ENCODE peak calls at places on chromosomes 4 and X, in ten cellular contexts. E is SK-N-MC; H is naive thymus-derived CD4-positive, alpha-beta T cell; X is psoas muscle; B is colonic mucosa; F is ascending aorta; U is kidney epithelial cell; S is HCT116; N is PC-3; R is gastrocnemius medialis. M is an unnamed sample. For H3K36me3, the result is how much of the 10 kb centered on the place peaks cover.

GRCh38 chrX:141760761-141761160 is 62.2 kb upstream of the SPANXD start:
- DNase-seq in F (no peak), X (no peak), H (no peak), U (peak), S (no peak), E (no peak), B (no peak), R (no peak), N (peak), M (peak)

GRCh38 chr4:20254517-20255250 is 3.0 kb downstream of the SLIT2 start:
- DNase-seq in N (no peak), X (peak), R (no peak), H (no peak), F (no peak), S (no peak), B (no peak), U (no peak), E (no peak), M (peak)

GRCh38 chr4:34516524-34516923 is 1727.8 kb downstream of the ARAP2 start:
- DNase-seq in H (no peak), R (no peak), F (no peak), U (no peak), B (no peak), E (no peak), X (no peak), S (peak), N (peak), M (no peak)

GRCh38 chrX:69070949-69071650 is 94.2 kb downstream of the PJA1 start:
- DNase-seq in E (no peak), H (no peak), F (no peak), N (no peak), R (no peak), U (no peak), B (peak), X (peak), S (no peak), M (no peak)

GRCh38 chr4:149164282-149164681 is 651.4 kb downstream of the IQCM start:
- DNase-seq in F (no peak), R (no peak), U (no peak), S (no peak), X (no peak), E (no peak), N (no peak), H (no peak), B (no peak), M (peak)

GRCh38 chr4:73422458-73422752 is 13.6 kb upstream of the AFP start:
- DNase-seq in R (no peak), S (no peak), B (no peak), X (no peak), F (no peak), H (no peak), E (no peak), U (no peak), N (no peak), M (no peak)

GRCh38 chrX:30620980-30621716 is 32.1 kb upstream of the GK start:
- DNase-seq in U (peak), B (no peak), N (peak), E (no peak), F (no peak), S (no peak), R (peak), H (no peak), X (no peak), M (peak)

GRCh38 chr4:7547368-7548040 is 112.8 kb upstream of the PSAPL1 start:
- DNase-seq in N (peak), B (no peak), R (no peak), U (no peak), E (no peak), S (no peak), X (no peak), F (no peak), H (no peak), M (peak)

GRCh38 chr4:2079006-2079405 is 19.9 kb downstream of the NAT8L start:
- DNase-seq in E (no peak), R (no peak), U (no peak), X (no peak), N (no peak), S (no peak), F (no peak), H (no peak), B (no peak), M (no peak)

GRCh38 chrX:154987940-154988339 is 34.6 kb downstream of the F8 start:
- DNase-seq in U (no peak), H (no peak), X (no peak), E (no peak), R (no peak), N (no peak), B (no peak), F (no peak), S (no peak), M (no peak)

GRCh38 chr4:154332681-154333421 is 158.7 kb downstream of the DCHS2 start:
- DNase-seq in H (peak), N (no peak), R (no peak), X (peak), E (no peak), S (no peak), U (no peak), F (no peak), B (peak), M (no peak)

GRCh38 chr4:141314627-141315026 is 93.9 kb downstream of the ZNF330 start:
- DNase-seq in F (no peak), U (no peak), X (no peak), R (no peak), B (no peak), E (no peak), H (no peak), N (no peak), S (no peak), M (no peak)

GRCh38 chr4:139560396-139561084 is 4.5 kb upstream of the SETD7 start:
- DNase-seq in B (no peak), H (peak), N (no peak), U (no peak), F (no peak), X (no peak), E (no peak), S (no peak), R (no peak), M (no peak)

GRCh38 chr4:95142877-95143412 is 385.2 kb downstream of the BMPR1B start:
- DNase-seq in N (no peak), U (no peak), X (no peak), E (no peak), S (no peak), F (no peak), B (no peak), H (no peak), R (no peak), M (no peak)

GRCh38 chr4:76897522-76898384 is at the start of gene SOWAHB:
- DNase-seq in R (no peak), B (peak), S (peak), N (peak), U (peak), X (peak), H (peak), E (no peak), F (no peak), M (peak)

DNA sequence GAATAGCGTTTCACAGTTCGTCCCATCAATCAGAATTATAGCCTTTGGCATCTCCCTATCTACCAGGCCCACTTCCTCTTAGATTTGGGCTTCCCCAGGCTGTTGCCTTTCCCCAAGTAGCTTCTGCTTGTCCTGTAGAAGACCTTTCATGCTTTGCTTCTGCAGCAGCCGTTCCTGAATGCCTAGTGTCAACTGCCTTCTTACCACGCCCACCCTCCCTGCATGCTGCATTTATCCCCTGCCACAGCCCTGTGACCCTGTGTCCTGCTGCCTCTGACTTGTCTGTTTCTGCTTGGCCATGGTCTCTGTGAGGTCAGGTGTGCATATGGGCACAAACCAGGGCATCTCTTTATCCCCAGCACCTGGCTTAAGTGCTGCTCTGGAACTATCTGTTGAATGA is 56.3 kb downstream of the HTT start:
- DNase-seq in N (no peak), U (no peak), F (no peak), S (no peak), E (no peak), R (no peak), H (no peak), X (no peak), B (no peak), M (no peak)
- H3K36me3 ChIP-seq in N (under half), U (under half), F (half or more), S (under half), E (half or more), R (half or more), H (under half), X (half or more), B (under half), M (half or more)

GRCh38 chrX:151402719-151403390 is 5.8 kb downstream of the VMA21 start:
- DNase-seq in E (no peak), R (peak), H (no peak), X (peak), B (no peak), F (no peak), N (no peak), S (no peak), U (no peak), M (no peak)

GRCh38 chrX:151397741-151398070 is 700 bp downstream of the VMA21 start:
- DNase-seq in N (peak), E (no peak), R (no peak), S (no peak), F (no peak), B (no peak), U (no peak), H (no peak), X (no peak), M (no peak)

GRCh38 chrX:151396827-151397740 is at the start of gene VMA21:
- DNase-seq in U (peak), B (peak), S (peak), F (peak), H (peak), R (peak), N (peak), E (no peak), X (peak), M (peak)

GRCh38 chrX:151396042-151396826 is 772 bp upstream of the VMA21 start:
- DNase-seq in B (no peak), S (no peak), H (peak), N (peak), E (no peak), F (no peak), X (no peak), U (peak), R (no peak), M (peak)

GRCh38 chrX:151398346-151398745 is 1.3 kb downstream of the VMA21 start:
- DNase-seq in B (no peak), H (no peak), X (no peak), E (no peak), F (no peak), U (no peak), S (no peak), R (no peak), N (no peak), M (no peak)
- H3K4me3 ChIP-seq in B (no peak), H (no peak), X (peak), E (peak), F (peak), U (peak), S (peak), R (no peak), N (peak), M (peak)

GRCh38 chr4:88697113-88697512 is 516 bp downstream of the NAP1L5 start:
- DNase-seq in B (no peak), E (no peak), N (no peak), X (no peak), U (no peak), F (no peak), H (peak), R (no peak), S (no peak), M (peak)
- H3K36me3 ChIP-seq in B (under half), E (under half), N (under half), X (under half), U (under half), F (under half), H (under half), R (under half), S (under half), M (under half)

GRCh38 chr4:173012608-173013007 is 156.0 kb upstream of the GALNT7 start:
- DNase-seq in F (no peak), U (no peak), X (no peak), R (no peak), B (no peak), E (no peak), H (no peak), S (no peak), N (no peak), M (no peak)

GRCh38 chr4:173017802-173018201 is 150.8 kb upstream of the GALNT7 start:
- DNase-seq in S (no peak), E (no peak), U (no peak), X (no peak), N (no peak), B (no peak), F (no peak), H (no peak), R (no peak), M (no peak)

GRCh38 chr4:173013232-173013932 is 155.2 kb upstream of the GALNT7 start:
- DNase-seq in B (peak), N (peak), E (peak), H (peak), S (no peak), U (no peak), X (no peak), R (no peak), F (no peak), M (peak)

GRCh38 chr4:173014113-173014558 is 154.5 kb upstream of the GALNT7 start:
- DNase-seq in R (no peak), F (no peak), H (no peak), B (no peak), E (no peak), N (peak), S (no peak), U (no peak), X (no peak), M (peak)

DNA sequence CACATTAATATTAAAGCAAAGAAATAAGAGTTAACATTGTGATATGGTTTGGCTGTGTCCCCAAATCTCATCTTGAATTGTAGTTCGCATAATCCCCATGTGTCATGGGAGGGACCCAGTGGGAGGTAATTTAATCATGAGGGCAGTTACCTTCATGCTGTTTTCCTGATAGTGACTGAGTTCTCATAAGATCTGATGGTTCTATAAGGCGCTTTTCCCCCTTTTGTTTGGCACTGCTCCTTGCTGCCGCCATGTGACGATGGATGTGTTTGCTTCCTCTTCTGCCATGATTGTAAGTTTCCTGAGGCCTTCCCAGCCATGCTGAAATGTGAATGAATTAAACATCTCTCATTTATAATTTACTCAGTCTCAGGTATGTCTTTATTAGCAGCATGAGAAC is 153.8 kb upstream of the GALNT7 start:
- DNase-seq in N (no peak), S (no peak), F (no peak), U (no peak), B (no peak), X (no peak), H (no peak), E (no peak), R (no peak), M (no peak)
- H3K4me3 ChIP-seq in N (no peak), S (no peak), F (no peak), U (no peak), B (no peak), X (no peak), H (no peak), E (no peak), R (no peak), M (no peak)

DNA sequence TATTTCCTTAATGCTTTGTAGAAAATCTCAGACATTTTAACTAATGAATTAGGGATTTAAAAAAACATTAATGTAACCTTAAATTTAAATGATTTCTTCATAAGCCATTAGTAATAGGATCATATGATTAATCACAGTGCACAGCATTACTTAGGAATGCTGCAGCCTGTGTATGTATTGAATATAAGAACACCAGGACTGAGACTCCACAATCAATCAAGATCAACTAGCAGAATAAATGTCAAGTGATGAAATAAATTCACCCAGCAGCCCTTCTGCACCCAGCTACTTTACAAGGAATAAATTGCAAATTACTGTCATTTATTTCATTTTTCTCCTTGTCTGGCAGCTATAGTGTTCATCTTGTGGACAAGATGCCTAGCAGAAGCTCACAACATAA is 46.5 kb downstream of the NEIL3 start:
- DNase-seq in R (no peak), U (no peak), H (no peak), S (no peak), B (no peak), N (no peak), F (no peak), E (no peak), X (no peak), M (no peak)
- H3K36me3 ChIP-seq in R (under half), U (under half), H (under half), S (under half), B (under half), N (under half), F (under half), E (half or more), X (under half), M (under half)

DNA sequence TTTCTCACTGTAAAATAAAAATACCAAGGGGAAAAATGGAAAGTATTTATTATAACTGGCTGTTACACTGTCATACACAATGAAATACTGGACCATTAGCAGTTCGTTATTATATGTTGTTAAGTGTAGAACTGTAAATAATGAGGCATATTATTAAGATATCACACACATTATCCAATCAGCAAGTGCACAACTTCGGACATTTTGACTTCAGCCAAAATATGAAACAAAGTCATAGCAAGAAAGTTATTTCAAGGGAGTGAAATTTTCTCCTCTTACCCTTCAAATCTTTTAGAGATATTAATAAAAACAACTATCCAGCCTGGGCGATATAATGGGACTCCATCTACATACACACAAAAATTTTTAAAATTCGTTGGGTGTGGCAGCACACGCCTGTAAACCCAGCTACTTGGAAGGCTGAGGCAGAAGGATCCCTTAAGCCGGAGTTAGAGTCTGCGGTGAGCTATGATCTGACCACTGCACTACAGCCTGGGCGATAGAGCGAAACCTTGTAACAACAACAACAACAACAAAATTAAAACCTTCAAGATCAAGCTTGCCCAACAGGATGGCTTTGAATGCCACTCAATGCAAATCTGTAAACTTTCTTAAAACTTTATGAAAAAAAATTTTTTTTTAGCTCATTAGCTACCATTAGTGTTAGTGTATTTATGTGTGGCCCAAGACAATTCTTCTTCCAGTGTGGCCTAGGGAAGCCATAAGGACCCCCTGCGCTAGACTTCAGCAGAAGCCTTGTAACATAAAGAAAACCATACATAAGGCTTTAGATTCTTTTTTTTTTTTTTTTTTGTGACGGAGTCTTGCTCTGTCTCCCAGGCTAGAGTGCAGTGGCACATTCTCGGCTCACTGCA is 1.3 kb upstream of the CISD2 start:
- DNase-seq in F (no peak), H (no peak), U (no peak), R (no peak), S (no peak), X (no peak), E (no peak), B (no peak), N (no peak), M (no peak)
- H3K4me3 ChIP-seq in F (peak), H (peak), U (peak), R (peak), S (peak), X (peak), E (peak), B (peak), N (no peak), M (peak)

DNA sequence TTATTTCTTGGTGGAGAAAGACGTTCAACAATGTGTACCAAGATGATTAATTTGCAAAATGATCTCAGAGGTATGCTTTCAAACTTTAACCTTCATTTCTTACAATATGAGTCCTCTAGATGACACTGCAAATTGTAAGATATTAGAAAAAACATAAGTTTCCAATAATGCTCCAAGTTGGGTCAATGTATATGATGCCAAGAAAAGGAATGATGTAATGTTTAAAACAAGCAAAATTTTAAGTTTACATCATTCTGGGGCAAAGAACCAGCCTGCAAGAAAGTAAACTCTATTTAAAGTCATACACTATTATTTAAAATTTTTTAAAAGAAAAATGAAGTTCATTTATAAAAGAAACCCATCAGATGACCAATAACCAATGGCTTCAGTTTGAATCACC is 56.1 kb downstream of the PRSS12 start:
- DNase-seq in E (no peak), F (no peak), R (no peak), H (no peak), U (no peak), N (no peak), S (no peak), X (no peak), B (no peak), M (no peak)
- H3K36me3 ChIP-seq in E (under half), F (under half), R (under half), H (under half), U (under half), N (under half), S (under half), X (under half), B (under half), M (under half)

GRCh38 chr4:153117554-153117953 is 86.7 kb upstream of the TRIM2 start:
- DNase-seq in H (no peak), S (no peak), U (no peak), X (no peak), N (no peak), E (no peak), F (no peak), R (no peak), B (no peak), M (no peak)

GRCh38 chr4:153115322-153116100 is 88.7 kb upstream of the TRIM2 start:
- DNase-seq in R (no peak), F (no peak), N (peak), S (peak), E (no peak), X (no peak), U (peak), H (peak), B (peak), M (peak)

GRCh38 chr4:153114771-153115321 is 89.4 kb upstream of the TRIM2 start:
- DNase-seq in B (no peak), S (peak), H (peak), N (peak), E (no peak), X (no peak), R (no peak), U (no peak), F (no peak), M (peak)

GRCh38 chr4:153116801-153117200 is 87.4 kb upstream of the TRIM2 start:
- DNase-seq in E (no peak), N (no peak), B (no peak), U (no peak), X (no peak), S (no peak), H (no peak), R (no peak), F (no peak), M (no peak)

DNA sequence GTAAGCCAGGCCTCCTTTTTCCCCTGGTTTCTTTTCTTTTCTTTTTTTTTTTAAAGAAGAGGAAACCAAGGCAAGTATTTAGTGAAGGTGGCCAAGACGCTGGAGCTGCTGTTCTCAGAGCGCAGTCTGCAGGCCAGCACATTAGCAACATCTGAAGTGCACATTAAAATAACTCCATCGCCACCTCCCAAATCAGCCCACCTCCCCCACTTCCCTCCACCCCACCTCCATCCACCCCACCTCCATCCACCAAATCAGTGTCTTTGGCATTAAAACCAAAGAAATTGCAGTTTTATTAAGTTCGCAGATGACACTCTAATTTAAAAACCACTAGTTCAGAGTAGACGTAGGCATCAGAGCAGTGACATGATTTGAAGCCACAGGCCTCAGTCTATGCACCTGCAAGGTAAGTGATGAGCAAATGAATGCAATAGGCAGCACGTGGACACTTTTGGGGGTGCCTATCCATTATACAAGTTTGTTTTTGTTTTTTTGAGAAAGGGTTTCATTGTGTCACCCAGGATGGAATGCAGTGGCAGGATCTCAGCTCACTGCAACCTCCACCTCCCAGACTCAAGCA is 88.1 kb upstream of the TRIM2 start:
- DNase-seq in U (no peak), R (no peak), E (no peak), N (no peak), B (no peak), S (no peak), F (no peak), H (peak), X (no peak), M (no peak)
- H3K4me3 ChIP-seq in U (no peak), R (peak), E (peak), N (peak), B (peak), S (peak), F (peak), H (peak), X (peak), M (peak)